ENCODE peak calls at places on chromosomes 7 and 10, in seven cellular contexts. H is aorta, Y is neural progenitor cell, E is Peyer's patch, F is heart left ventricle, J is transverse colon, W is body of pancreas. T is an unnamed sample.

GRCh38 chr7:156752371-156753297 is 112.1 kb downstream of the RNF32 start:
- DNase-seq in W (no peak), Y (peak; percentile 74), H (no peak), E (no peak), J (no peak), F (no peak), T (no peak)

GRCh38 chr7:32774411-32774970 is 117.1 kb downstream of the KBTBD2 start:
- DNase-seq in H (no peak), E (no peak), J (no peak), F (no peak), W (no peak), Y (no peak), T (no peak)

GRCh38 chr10:72702868-72703581 is 11.1 kb downstream of the MCU start:
- DNase-seq in E (no peak), Y (no peak), W (no peak), J (no peak), H (no peak), F (no peak), T (no peak)

GRCh38 chr10:52965938-52966401 is 193.4 kb upstream of the MBL2 start:
- DNase-seq in J (no peak), Y (peak; percentile 64), W (no peak), F (no peak), H (no peak), E (no peak), T (no peak)

GRCh38 chr7:144873316-144873845 is 37.5 kb upstream of the TPK1 start:
- DNase-seq in F (no peak), H (no peak), E (no peak), W (no peak), J (no peak), Y (no peak), T (no peak)

GRCh38 chr10:43194861-43195260 is 56.6 kb downstream of the CSGALNACT2 start:
- DNase-seq in W (no peak), Y (no peak), F (no peak), J (no peak), E (peak; percentile 6), H (peak; percentile 17), T (no peak)

GRCh38 chr10:69240455-69240854 is 20.3 kb downstream of the HKDC1 start:
- DNase-seq in J (no peak), E (no peak), W (no peak), F (no peak), H (no peak), Y (no peak), T (no peak)

GRCh38 chr7:22586806-22587180 is 86.8 kb upstream of the STEAP1B start:
- DNase-seq in W (no peak), J (no peak), H (no peak), E (no peak), F (no peak), Y (peak; percentile 56), T (no peak)

GRCh38 chr10:3226960-3227724 is 54.6 kb upstream of the PITRM1 start:
- DNase-seq in E (no peak), Y (no peak), H (no peak), W (no peak), J (no peak), F (no peak), T (no peak)

GRCh38 chr10:17737021-17737965 is 14.7 kb upstream of the TMEM236 start:
- DNase-seq in J (no peak), F (peak; percentile 65), H (no peak), W (peak; percentile 38), E (no peak), Y (peak; percentile 55), T (no peak)

GRCh38 chr10:105041956-105042355 is 400.9 kb downstream of the SORCS3 start:
- DNase-seq in E (no peak), W (no peak), Y (no peak), F (no peak), J (no peak), H (no peak), T (no peak)

GRCh38 chr7:48109848-48110663 is 21.0 kb downstream of the UPP1 start:
- DNase-seq in F (peak; percentile 64), H (peak; percentile 75), E (peak; percentile 87), Y (peak; percentile 70), J (peak; percentile 91), W (peak; percentile 86), T (peak; percentile 68)

GRCh38 chr7:2168612-2169312 is 64.0 kb downstream of the MAD1L1 start:
- DNase-seq in H (no peak), W (no peak), Y (no peak), E (no peak), J (no peak), F (no peak), T (no peak)
- H3K4me1 ChIP-seq in H (no peaks in the 10 kb centered on the region), W (peaks cover 9% of the 10 kb centered on the region), Y (peaks cover 22% of the 10 kb centered on the region), E (no peaks in the 10 kb centered on the region), J (peaks cover 16% of the 10 kb centered on the region), F (peaks cover 16% of the 10 kb centered on the region), T (peaks cover 4% of the 10 kb centered on the region)

GRCh38 chr7:150716939-150717338 is 526 bp downstream of the GIMAP1 start:
- DNase-seq in Y (no peak), H (no peak), W (no peak), J (no peak), F (no peak), E (no peak), T (no peak)
- H3K4me3 ChIP-seq in Y (no peak overlapping the region), H (no peak overlapping the region), W (no peak overlapping the region), J (peak overlapping the region; percentile 22), F (peak overlapping the region; percentile 67), E (peak overlapping the region; percentile 37), T (no peak overlapping the region)

DNA sequence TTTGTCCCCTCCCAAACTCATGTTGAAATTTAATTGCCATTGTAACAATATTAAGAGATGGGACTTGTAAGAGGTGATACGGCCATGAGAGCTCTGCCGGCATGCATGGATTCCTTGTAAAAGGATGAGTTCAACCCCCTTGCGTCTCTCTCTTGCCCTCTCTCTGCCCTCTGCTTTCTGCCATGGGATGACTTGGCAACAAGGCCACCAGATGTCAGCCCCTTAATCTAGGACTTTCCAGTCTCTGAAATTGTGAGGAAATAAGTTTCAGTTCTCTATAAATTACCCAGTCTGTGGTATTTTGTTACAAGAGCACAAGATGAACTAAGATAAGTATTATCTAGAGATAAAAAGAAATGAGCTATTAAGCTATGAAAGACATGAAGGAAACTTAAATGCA is 145.8 kb upstream of the AHR start:
- DNase-seq in H (peak; percentile 39), F (peak; percentile 26), Y (no peak), J (no peak), E (no peak), W (no peak), T (no peak)
- H3K4me1 ChIP-seq in H (no peaks in the 10 kb centered on the region), F (peaks cover 31% of the 10 kb centered on the region), Y (no peaks in the 10 kb centered on the region), J (no peaks in the 10 kb centered on the region), E (no peaks in the 10 kb centered on the region), W (no peaks in the 10 kb centered on the region), T (no peaks in the 10 kb centered on the region)

DNA sequence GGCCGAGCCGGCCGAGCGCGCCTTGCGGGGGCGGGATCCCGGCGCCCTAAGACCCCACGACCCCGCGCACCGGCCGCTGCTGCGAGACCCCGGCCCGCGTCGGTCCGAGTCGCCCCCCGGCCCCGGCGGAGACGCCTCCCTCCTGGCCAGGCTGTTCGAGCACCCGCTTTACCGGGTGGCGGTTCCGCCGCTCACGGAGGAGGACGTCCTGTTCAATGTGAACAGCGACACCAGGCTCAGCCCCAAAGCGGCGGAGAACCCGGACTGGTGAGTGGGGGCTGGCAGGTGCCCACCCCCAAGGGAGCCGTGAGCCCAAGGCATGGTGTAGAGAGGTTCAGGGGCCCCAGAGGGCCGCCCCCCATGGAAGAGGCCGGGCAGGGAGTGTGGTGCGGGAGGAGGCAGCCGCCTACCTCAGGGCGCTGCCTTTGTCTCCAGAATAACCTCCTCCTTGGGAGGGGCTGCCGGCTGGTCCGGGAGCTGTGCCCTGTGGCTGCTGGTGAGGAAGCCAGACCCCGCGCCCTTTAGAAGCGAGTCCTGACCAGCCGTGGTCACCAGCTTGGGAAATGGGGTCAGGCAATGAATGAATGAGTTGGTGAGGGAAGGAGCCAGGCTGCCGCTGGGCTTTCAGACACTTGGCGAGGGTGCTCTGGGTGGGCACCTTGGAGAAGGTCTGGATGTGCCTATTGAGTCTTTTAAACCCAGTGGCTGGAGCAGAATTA is 1.3 kb downstream of the FAM20C start:
- DNase-seq in W (no peak), F (no peak), Y (peak; percentile 58), H (no peak), E (no peak), J (no peak), T (no peak)
- H3K4me3 ChIP-seq in W (peak overlapping the region; percentile 13), F (peak overlapping the region; percentile 80), Y (peak overlapping the region; percentile 57), H (peak overlapping the region; percentile 86), E (peak overlapping the region; percentile 41), J (peak overlapping the region; percentile 58), T (peak overlapping the region; percentile 14)

GRCh38 chr10:129472696-129473555 is 5.9 kb downstream of the MGMT start:
- DNase-seq in F (no peak), Y (no peak), J (no peak), E (peak; percentile 65), W (no peak), H (no peak), T (no peak)

GRCh38 chr10:129470103-129470851 is 3.2 kb downstream of the MGMT start:
- DNase-seq in H (no peak), W (no peak), E (no peak), J (no peak), F (no peak), Y (no peak), T (no peak)

GRCh38 chr10:129468187-129468586 is 1.1 kb downstream of the MGMT start:
- DNase-seq in E (no peak), J (no peak), H (no peak), Y (no peak), F (no peak), W (no peak), T (no peak)

GRCh38 chr10:129474642-129475041 is 7.6 kb downstream of the MGMT start:
- DNase-seq in F (no peak), W (no peak), J (no peak), H (no peak), E (no peak), Y (no peak), T (no peak)

GRCh38 chr10:129471447-129471846 is 4.4 kb downstream of the MGMT start:
- DNase-seq in H (no peak), J (no peak), Y (no peak), W (no peak), E (no peak), F (no peak), T (no peak)
- H3K4me1 ChIP-seq in H (no peaks in the 10 kb centered on the region), J (peaks cover 12% of the 10 kb centered on the region), Y (peaks cover 7% of the 10 kb centered on the region), W (peaks cover 29% of the 10 kb centered on the region), E (no peaks in the 10 kb centered on the region), F (peaks cover 14% of the 10 kb centered on the region), T (peaks cover 2% of the 10 kb centered on the region)

DNA sequence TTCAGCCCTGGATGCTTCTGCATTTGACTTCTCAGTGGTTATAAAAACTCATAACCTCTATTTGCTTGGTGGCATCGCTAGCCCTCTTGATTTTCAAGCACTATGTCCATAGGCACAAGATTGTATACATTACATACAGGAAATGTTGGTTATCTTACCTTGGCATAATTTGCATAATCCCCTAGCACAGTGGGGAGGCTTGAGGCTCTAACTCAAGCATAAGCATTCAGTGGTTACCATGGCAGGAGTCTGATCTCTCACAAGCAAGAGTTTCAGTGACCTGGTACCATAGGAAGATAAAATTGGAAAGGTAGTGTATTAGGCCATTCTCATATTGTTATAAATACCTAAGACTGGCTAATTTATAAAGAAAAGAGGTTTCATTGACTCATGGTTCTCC is 121.8 kb downstream of the PLXDC2 start:
- DNase-seq in E (no peak), F (no peak), Y (peak; percentile 16), H (no peak), J (no peak), W (no peak), T (no peak)
- H3K4me3 ChIP-seq in E (no peak overlapping the region), F (no peak overlapping the region), Y (no peak overlapping the region), H (no peak overlapping the region), J (no peak overlapping the region), W (no peak overlapping the region), T (no peak overlapping the region)

DNA sequence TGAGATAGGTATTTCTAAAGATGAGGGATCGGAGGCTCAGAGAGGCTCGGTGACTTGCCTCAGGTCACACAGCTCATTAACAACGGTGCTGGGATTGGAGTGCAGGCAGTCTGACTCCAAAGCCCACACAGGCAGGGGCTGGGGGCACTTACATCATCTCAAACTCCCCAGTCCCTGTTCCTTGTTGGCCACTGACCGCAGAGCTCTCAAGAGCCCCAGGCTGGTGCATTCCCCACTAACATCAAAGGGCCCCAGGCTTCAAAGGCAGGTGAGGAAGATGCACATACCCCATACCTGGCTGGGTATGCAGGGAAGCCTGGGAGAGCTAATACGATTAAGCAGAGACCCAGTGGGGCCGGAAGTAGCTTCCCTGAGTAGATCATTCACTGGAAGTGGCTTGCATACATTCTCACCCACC is 13.7 kb upstream of the NODAL start:
- DNase-seq in F (no peak), J (no peak), W (no peak), Y (no peak), H (no peak), E (no peak), T (no peak)
- H3K4me1 ChIP-seq in F (peaks cover 13% of the 10 kb centered on the region), J (peaks cover 22% of the 10 kb centered on the region), W (peaks cover 15% of the 10 kb centered on the region), Y (peaks cover 26% of the 10 kb centered on the region), H (no peaks in the 10 kb centered on the region), E (no peaks in the 10 kb centered on the region), T (no peaks in the 10 kb centered on the region)

T was measured in BE2C.